ENCODE peak calls at places on chromosomes 11 and 22, in eight cellular contexts. A, N, L, U, J, X, Q and M are unnamed samples.

GRCh38 chr11:133833101-133833898 is 12.0 kb downstream of the SPATA19 start:
- DNase-seq in A (no peak), N (no peak), L (no peak), U (no peak), J (no peak), X (no peak), Q (no peak), M (no peak)

GRCh38 chr11:13644997-13645667 is 23.3 kb upstream of the FAR1 start:
- DNase-seq in A (no peak), N (no peak), L (no peak), U (no peak), J (no peak), X (no peak), Q (no peak), M (no peak)

GRCh38 chr11:128135451-128135850 is 451.9 kb downstream of the ETS1 start:
- DNase-seq in A (no peak), N (no peak), L (no peak), U (no peak), J (peak; percentile 48), X (no peak), Q (no peak), M (no peak)

GRCh38 chr11:284081-285020 is 4.6 kb upstream of the PGGHG start:
- DNase-seq in A (peak; percentile 59), N (no peak), L (no peak), U (peak; percentile 46), J (no peak), X (no peak), Q (no peak), M (no peak)

GRCh38 chr11:72179804-72180396 is 12.0 kb upstream of the FOLR1 start:
- DNase-seq in A (no peak), N (no peak), L (no peak), U (no peak), J (no peak), X (no peak), Q (no peak), M (no peak)

GRCh38 chr11:35781342-35782171 is 119.0 kb downstream of the TRIM44 start:
- DNase-seq in A (no peak), N (no peak), L (no peak), U (no peak), J (no peak), X (no peak), Q (no peak), M (no peak)

GRCh38 chr22:46619830-46620501 is at the start of gene GRAMD4:
- DNase-seq in A (no peak), N (no peak), L (no peak), U (peak; percentile 85), J (no peak), X (no peak), Q (no peak), M (no peak)

GRCh38 chr11:5626191-5626590 is 1.4 kb downstream of the TRIM34 start:
- DNase-seq in A (no peak), N (no peak), L (no peak), U (no peak), J (no peak), X (no peak), Q (no peak), M (no peak)

GRCh38 chr22:23245045-23245798 is 64.9 kb downstream of the BCR start:
- DNase-seq in A (no peak), N (no peak), L (no peak), U (no peak), J (no peak), X (no peak), Q (no peak), M (no peak)

GRCh38 chr11:36349345-36350136 is 53.5 kb downstream of the PRR5L start:
- DNase-seq in A (no peak), N (no peak), L (no peak), U (no peak), J (no peak), X (no peak), Q (no peak), M (no peak)

GRCh38 chr11:102810943-102811528 is 13.1 kb upstream of the MMP1 start:
- DNase-seq in A (no peak), N (no peak), L (no peak), U (no peak), J (no peak), X (no peak), Q (no peak), M (peak; percentile 16)